ENCODE peak calls at places on chromosome 10, in eight cellular contexts. One of them, this sample, is unnamed.

GRCh38 chr10:122327237-122328206 is 47.0 kb upstream of the PLEKHA1 start:
- DNase-seq in neuronal stem cell: no peak
- DNase-seq in iPS DF 6.9: no peak
- DNase-seq in OCI-LY7: no peak
- DNase-seq in NCI-H748 treated with DMSO at 0.1 percent for 48 hours: no peak
- DNase-seq in NCI-H2029: no peak
- DNase-seq in Caki2: no peak
- DNase-seq in brain microvascular endothelial cell: no peak
- DNase-seq in this sample: no peak

GRCh38 chr10:3542185-3542611 is 242.8 kb downstream of the KLF6 start:
- DNase-seq in iPS DF 6.9: no peak
- DNase-seq in brain microvascular endothelial cell: peak
- DNase-seq in NCI-H2029: no peak
- DNase-seq in neuronal stem cell: no peak
- DNase-seq in Caki2: no peak
- DNase-seq in NCI-H748 treated with DMSO at 0.1 percent for 48 hours: no peak
- DNase-seq in OCI-LY7: no peak
- DNase-seq in this sample: no peak

GRCh38 chr10:84798333-84798732 is 469.9 kb downstream of the CCSER2 start:
- DNase-seq in OCI-LY7: no peak
- DNase-seq in brain microvascular endothelial cell: no peak
- DNase-seq in neuronal stem cell: no peak
- DNase-seq in NCI-H2029: no peak
- DNase-seq in iPS DF 6.9: no peak
- DNase-seq in Caki2: no peak
- DNase-seq in NCI-H748 treated with DMSO at 0.1 percent for 48 hours: peak
- DNase-seq in this sample: no peak

GRCh38 chr10:44394696-44395383 is 9.9 kb upstream of the CXCL12 start:
- DNase-seq in NCI-H748 treated with DMSO at 0.1 percent for 48 hours: no peak
- DNase-seq in NCI-H2029: no peak
- DNase-seq in iPS DF 6.9: no peak
- DNase-seq in Caki2: no peak
- DNase-seq in brain microvascular endothelial cell: no peak
- DNase-seq in OCI-LY7: no peak
- DNase-seq in neuronal stem cell: no peak
- DNase-seq in this sample: no peak

GRCh38 chr10:97224483-97225435 is 39.0 kb upstream of the SLIT1 start:
- DNase-seq in OCI-LY7: no peak
- DNase-seq in neuronal stem cell: no peak
- DNase-seq in iPS DF 6.9: no peak
- DNase-seq in NCI-H748 treated with DMSO at 0.1 percent for 48 hours: no peak
- DNase-seq in brain microvascular endothelial cell: no peak
- DNase-seq in NCI-H2029: no peak
- DNase-seq in Caki2: no peak
- DNase-seq in this sample: no peak

GRCh38 chr10:110978204-110978603 is 58.8 kb downstream of the SHOC2 start:
- DNase-seq in iPS DF 6.9: no peak
- DNase-seq in OCI-LY7: no peak
- DNase-seq in NCI-H2029: no peak
- DNase-seq in NCI-H748 treated with DMSO at 0.1 percent for 48 hours: no peak
- DNase-seq in neuronal stem cell: no peak
- DNase-seq in brain microvascular endothelial cell: no peak
- DNase-seq in Caki2: no peak
- DNase-seq in this sample: no peak

GRCh38 chr10:93515963-93516450 is 19.6 kb downstream of the CEP55 start:
- DNase-seq in iPS DF 6.9: no peak
- DNase-seq in brain microvascular endothelial cell: no peak
- DNase-seq in NCI-H2029: no peak
- DNase-seq in OCI-LY7: no peak
- DNase-seq in Caki2: no peak
- DNase-seq in neuronal stem cell: no peak
- DNase-seq in NCI-H748 treated with DMSO at 0.1 percent for 48 hours: no peak
- DNase-seq in this sample: no peak

GRCh38 chr10:97411411-97411810 is 10.3 kb upstream of the RRP12 start:
- DNase-seq in iPS DF 6.9: no peak
- DNase-seq in brain microvascular endothelial cell: peak
- DNase-seq in NCI-H2029: no peak
- DNase-seq in NCI-H748 treated with DMSO at 0.1 percent for 48 hours: no peak
- DNase-seq in Caki2: peak
- DNase-seq in OCI-LY7: no peak
- DNase-seq in neuronal stem cell: no peak
- DNase-seq in this sample: no peak

GRCh38 chr10:97412891-97413304 is 11.8 kb upstream of the RRP12 start:
- DNase-seq in neuronal stem cell: no peak
- DNase-seq in iPS DF 6.9: no peak
- DNase-seq in NCI-H2029: no peak
- DNase-seq in OCI-LY7: no peak
- DNase-seq in NCI-H748 treated with DMSO at 0.1 percent for 48 hours: no peak
- DNase-seq in Caki2: peak
- DNase-seq in brain microvascular endothelial cell: peak
- DNase-seq in this sample: no peak

GRCh38 chr10:124612611-124613498 is 131.3 kb downstream of the FAM53B start:
- DNase-seq in neuronal stem cell: no peak
- DNase-seq in Caki2: no peak
- DNase-seq in iPS DF 6.9: no peak
- DNase-seq in NCI-H2029: no peak
- DNase-seq in brain microvascular endothelial cell: peak
- DNase-seq in OCI-LY7: peak
- DNase-seq in NCI-H748 treated with DMSO at 0.1 percent for 48 hours: no peak
- DNase-seq in this sample: peak

GRCh38 chr10:104197364-104197763 is 34.8 kb downstream of the CFAP43 start:
- DNase-seq in brain microvascular endothelial cell: no peak
- DNase-seq in NCI-H748 treated with DMSO at 0.1 percent for 48 hours: peak
- DNase-seq in Caki2: peak
- DNase-seq in NCI-H2029: peak
- DNase-seq in iPS DF 6.9: no peak
- DNase-seq in OCI-LY7: no peak
- DNase-seq in neuronal stem cell: no peak
- DNase-seq in this sample: no peak

GRCh38 chr10:3090914-3091313 is 23.6 kb downstream of the PFKP start:
- DNase-seq in brain microvascular endothelial cell: no peak
- DNase-seq in neuronal stem cell: no peak
- DNase-seq in iPS DF 6.9: no peak
- DNase-seq in Caki2: peak
- DNase-seq in NCI-H748 treated with DMSO at 0.1 percent for 48 hours: no peak
- DNase-seq in OCI-LY7: no peak
- DNase-seq in NCI-H2029: peak
- DNase-seq in this sample: no peak

GRCh38 chr10:97633921-97634320 is 621 bp upstream of the MORN4 start:
- DNase-seq in brain microvascular endothelial cell: no peak
- DNase-seq in iPS DF 6.9: no peak
- DNase-seq in NCI-H748 treated with DMSO at 0.1 percent for 48 hours: no peak
- DNase-seq in neuronal stem cell: no peak
- DNase-seq in NCI-H2029: peak
- DNase-seq in OCI-LY7: peak
- DNase-seq in Caki2: no peak
- DNase-seq in this sample: peak

GRCh38 chr10:17228081-17229015 is at the start of gene VIM:
- DNase-seq in neuronal stem cell: peak
- DNase-seq in Caki2: peak
- DNase-seq in NCI-H748 treated with DMSO at 0.1 percent for 48 hours: no peak
- DNase-seq in NCI-H2029: no peak
- DNase-seq in iPS DF 6.9: no peak
- DNase-seq in OCI-LY7: peak
- DNase-seq in brain microvascular endothelial cell: peak
- DNase-seq in this sample: peak

GRCh38 chr10:50501899-50502556 is 121.7 kb downstream of the SGMS1 start:
- DNase-seq in neuronal stem cell: no peak
- DNase-seq in Caki2: no peak
- DNase-seq in NCI-H748 treated with DMSO at 0.1 percent for 48 hours: no peak
- DNase-seq in iPS DF 6.9: no peak
- DNase-seq in OCI-LY7: no peak
- DNase-seq in brain microvascular endothelial cell: no peak
- DNase-seq in NCI-H2029: no peak
- DNase-seq in this sample: no peak

GRCh38 chr10:110353244-110354119 is 48.8 kb upstream of the SMNDC1 start:
- DNase-seq in NCI-H748 treated with DMSO at 0.1 percent for 48 hours: no peak
- DNase-seq in Caki2: peak
- DNase-seq in neuronal stem cell: no peak
- DNase-seq in iPS DF 6.9: no peak
- DNase-seq in brain microvascular endothelial cell: peak
- DNase-seq in NCI-H2029: no peak
- DNase-seq in OCI-LY7: peak
- DNase-seq in this sample: no peak

This sample was measured in testis.